ENCODE peak calls at places on chromosomes 11 and 22, in six cellular contexts. One of them, this sample, is unnamed.

GRCh38 chr11:92758216-92758615 is 211.2 kb upstream of the MTNR1B start:
- DNase-seq in IMR-90: no peak
- DNase-seq in GM12878: no peak
- DNase-seq in A549: no peak
- DNase-seq in K562: no peak
- DNase-seq in HepG2: no peak
- DNase-seq in this sample: no peak

GRCh38 chr11:64637346-64638016 is 46.5 kb downstream of the SLC22A12 start:
- DNase-seq in A549: no peak
- DNase-seq in GM12878: no peak
- DNase-seq in IMR-90: no peak
- DNase-seq in K562: no peak
- DNase-seq in HepG2: no peak
- DNase-seq in this sample: no peak

GRCh38 chr22:20229916-20230775 is 38.0 kb downstream of the RTN4R start:
- DNase-seq in GM12878: no peak
- DNase-seq in A549: no peak
- DNase-seq in IMR-90: no peak
- DNase-seq in HepG2: no peak
- DNase-seq in K562: no peak
- DNase-seq in this sample: no peak

GRCh38 chr22:23856721-23857605 is 712 bp upstream of the SLC2A11 start:
- DNase-seq in HepG2: peak; percentile 54
- DNase-seq in A549: peak; percentile 28
- DNase-seq in GM12878: no peak
- DNase-seq in IMR-90: peak; percentile 46
- DNase-seq in K562: no peak
- DNase-seq in this sample: no peak

GRCh38 chr11:120776683-120777010 is 247.3 kb upstream of the TBCEL start:
- DNase-seq in GM12878: no peak
- DNase-seq in IMR-90: no peak
- DNase-seq in K562: no peak
- DNase-seq in A549: no peak
- DNase-seq in HepG2: no peak
- DNase-seq in this sample: no peak

GRCh38 chr11:60971520-60971919 is at the start of gene CD6:
- DNase-seq in IMR-90: no peak
- DNase-seq in K562: no peak
- DNase-seq in HepG2: no peak
- DNase-seq in GM12878: no peak
- DNase-seq in A549: no peak
- DNase-seq in this sample: no peak

GRCh38 chr11:27088353-27088752 is 47.7 kb downstream of the BBOX1 start:
- DNase-seq in IMR-90: no peak
- DNase-seq in GM12878: no peak
- DNase-seq in A549: no peak
- DNase-seq in K562: no peak
- DNase-seq in HepG2: no peak
- DNase-seq in this sample: no peak

GRCh38 chr11:17683378-17684161 is 35.8 kb upstream of the MYOD1 start:
- DNase-seq in GM12878: no peak
- DNase-seq in HepG2: peak; percentile 42
- DNase-seq in A549: no peak
- DNase-seq in K562: no peak
- DNase-seq in IMR-90: peak; percentile 66
- DNase-seq in this sample: no peak

GRCh38 chr11:118592616-118593367 is 14.6 kb upstream of the PHLDB1 start:
- DNase-seq in GM12878: no peak
- DNase-seq in IMR-90: no peak
- DNase-seq in K562: no peak
- DNase-seq in A549: no peak
- DNase-seq in HepG2: no peak
- DNase-seq in this sample: no peak

GRCh38 chr11:46277313-46277622 is 194 bp upstream of the CREB3L1 start:
- DNase-seq in HepG2: no peak
- DNase-seq in GM12878: no peak
- DNase-seq in IMR-90: peak; percentile 62
- DNase-seq in A549: no peak
- DNase-seq in K562: no peak
- DNase-seq in this sample: peak; percentile 79

GRCh38 chr11:46278387-46279173 is 1.1 kb downstream of the CREB3L1 start:
- DNase-seq in K562: peak; percentile 84
- DNase-seq in A549: no peak
- DNase-seq in GM12878: no peak
- DNase-seq in IMR-90: peak; percentile 59
- DNase-seq in HepG2: no peak
- DNase-seq in this sample: peak; percentile 70

GRCh38 chr11:46277623-46278386 is at the start of gene CREB3L1:
- DNase-seq in A549: no peak
- DNase-seq in HepG2: no peak
- DNase-seq in K562: peak; percentile 82
- DNase-seq in GM12878: no peak
- DNase-seq in IMR-90: no peak
- DNase-seq in this sample: no peak

GRCh38 chr11:46273511-46274205 is 3.8 kb upstream of the CREB3L1 start:
- DNase-seq in GM12878: no peak
- DNase-seq in HepG2: peak; percentile 62
- DNase-seq in IMR-90: no peak
- DNase-seq in A549: no peak
- DNase-seq in K562: no peak
- DNase-seq in this sample: no peak

GRCh38 chr11:46275964-46276641 is 1.4 kb upstream of the CREB3L1 start:
- DNase-seq in K562: no peak
- DNase-seq in GM12878: no peak
- DNase-seq in IMR-90: no peak
- DNase-seq in HepG2: peak; percentile 46
- DNase-seq in A549: no peak
- DNase-seq in this sample: no peak
- TF ChIP-seq BHLHE40 in K562: no peak
- TF ChIP-seq BHLHE40 in GM12878: no peak
- TF ChIP-seq BHLHE40 in IMR-90: no peak
- TF ChIP-seq BHLHE40 in HepG2: peak; percentile 28
- TF ChIP-seq BHLHE40 in A549: no peak
- TF ChIP-seq BHLHE40 in this sample: no peak

GRCh38 chr11:95065336-95065735 is 1.4 kb upstream of the SRSF8 start:
- DNase-seq in K562: no peak
- DNase-seq in A549: no peak
- DNase-seq in GM12878: no peak
- DNase-seq in IMR-90: no peak
- DNase-seq in HepG2: no peak
- DNase-seq in this sample: no peak
- TF ChIP-seq BHLHE40 in K562: no peak
- TF ChIP-seq BHLHE40 in A549: no peak
- TF ChIP-seq BHLHE40 in GM12878: no peak
- TF ChIP-seq BHLHE40 in IMR-90: no peak
- TF ChIP-seq BHLHE40 in HepG2: no peak
- TF ChIP-seq BHLHE40 in this sample: no peak

GRCh38 chr22:21633481-21633880 is 921 bp downstream of the CCDC116 start:
- DNase-seq in GM12878: no peak
- DNase-seq in IMR-90: no peak
- DNase-seq in HepG2: no peak
- DNase-seq in K562: no peak
- DNase-seq in A549: no peak
- DNase-seq in this sample: no peak
- TF ChIP-seq BHLHE40 in GM12878: no peak
- TF ChIP-seq BHLHE40 in IMR-90: no peak
- TF ChIP-seq BHLHE40 in HepG2: no peak
- TF ChIP-seq BHLHE40 in K562: no peak
- TF ChIP-seq BHLHE40 in A549: no peak
- TF ChIP-seq BHLHE40 in this sample: no peak

GRCh38 chr11:68263444-68264035 is 8.2 kb downstream of the C11orf24 start:
- DNase-seq in GM12878: no peak
- DNase-seq in A549: no peak
- DNase-seq in IMR-90: no peak
- DNase-seq in HepG2: no peak
- DNase-seq in K562: no peak
- DNase-seq in this sample: no peak
- TF ChIP-seq BHLHE40 in GM12878: no peak
- TF ChIP-seq BHLHE40 in A549: no peak
- TF ChIP-seq BHLHE40 in IMR-90: no peak
- TF ChIP-seq BHLHE40 in HepG2: no peak
- TF ChIP-seq BHLHE40 in K562: no peak
- TF ChIP-seq BHLHE40 in this sample: no peak

DNA sequence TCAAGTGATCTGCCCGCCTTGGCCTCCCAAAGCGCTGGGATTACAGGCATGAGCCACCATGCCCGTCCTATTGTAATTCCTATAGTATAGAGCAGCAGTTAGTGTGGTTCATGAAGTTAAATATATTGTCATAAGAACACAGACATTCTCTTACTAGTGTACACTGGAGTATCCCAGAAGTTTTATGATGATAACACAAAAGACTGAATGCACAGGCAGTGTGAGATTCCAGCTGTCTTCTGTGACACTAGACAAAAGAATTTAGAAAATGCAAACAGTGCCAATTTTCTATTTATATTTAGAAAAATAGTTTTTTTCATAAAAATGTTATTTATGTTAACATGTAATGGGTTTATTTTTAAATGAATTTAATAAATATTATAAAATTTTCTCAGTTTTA is 39.4 kb upstream of the RBX1 start:
- DNase-seq in K562: no peak
- DNase-seq in HepG2: no peak
- DNase-seq in GM12878: no peak
- DNase-seq in A549: no peak
- DNase-seq in IMR-90: peak; percentile 50
- DNase-seq in this sample: no peak
- TF ChIP-seq BHLHE40 in K562: no peak
- TF ChIP-seq BHLHE40 in HepG2: no peak
- TF ChIP-seq BHLHE40 in GM12878: no peak
- TF ChIP-seq BHLHE40 in A549: no peak
- TF ChIP-seq BHLHE40 in IMR-90: no peak
- TF ChIP-seq BHLHE40 in this sample: no peak

DNA sequence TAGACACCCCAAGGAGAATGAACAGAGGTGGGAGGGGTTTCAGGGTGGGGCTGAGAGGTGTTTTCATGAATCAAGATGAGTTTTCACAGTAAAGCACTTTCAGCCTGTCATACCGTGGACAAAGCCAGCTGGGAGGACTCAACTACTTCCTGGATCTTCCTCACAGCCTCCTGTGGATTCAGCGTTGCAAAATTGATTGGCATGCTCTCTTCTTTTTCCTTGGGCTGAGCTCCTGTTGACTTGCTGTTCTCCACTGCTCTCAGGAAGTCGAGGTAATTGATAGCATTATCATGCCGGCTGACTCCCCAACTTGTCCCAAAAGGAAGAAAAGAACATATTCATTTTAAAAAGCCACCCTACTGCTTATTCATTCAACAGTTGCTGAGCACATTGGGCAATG is 168.5 kb downstream of the MPPED1 start:
- DNase-seq in IMR-90: no peak
- DNase-seq in K562: no peak
- DNase-seq in A549: no peak
- DNase-seq in HepG2: no peak
- DNase-seq in GM12878: no peak
- DNase-seq in this sample: no peak
- TF ChIP-seq BHLHE40 in IMR-90: no peak
- TF ChIP-seq BHLHE40 in K562: no peak
- TF ChIP-seq BHLHE40 in A549: no peak
- TF ChIP-seq BHLHE40 in HepG2: no peak
- TF ChIP-seq BHLHE40 in GM12878: no peak
- TF ChIP-seq BHLHE40 in this sample: no peak

GRCh38 chr11:128715691-128716153 is 21.9 kb downstream of the FLI1 start:
- DNase-seq in K562: no peak
- DNase-seq in A549: no peak
- DNase-seq in IMR-90: peak; percentile 40
- DNase-seq in HepG2: no peak
- DNase-seq in GM12878: no peak
- DNase-seq in this sample: no peak

GRCh38 chr11:128718064-128718463 is 24.2 kb downstream of the FLI1 start:
- DNase-seq in K562: no peak
- DNase-seq in IMR-90: no peak
- DNase-seq in A549: no peak
- DNase-seq in HepG2: no peak
- DNase-seq in GM12878: no peak
- DNase-seq in this sample: no peak

GRCh38 chr11:128716231-128716630 is 22.4 kb downstream of the FLI1 start:
- DNase-seq in A549: no peak
- DNase-seq in IMR-90: no peak
- DNase-seq in K562: no peak
- DNase-seq in HepG2: no peak
- DNase-seq in GM12878: no peak
- DNase-seq in this sample: no peak

GRCh38 chr11:128717581-128717980 is 23.7 kb downstream of the FLI1 start:
- DNase-seq in K562: no peak
- DNase-seq in GM12878: no peak
- DNase-seq in HepG2: no peak
- DNase-seq in A549: no peak
- DNase-seq in IMR-90: no peak
- DNase-seq in this sample: no peak

GRCh38 chr11:128716661-128717210 is 22.9 kb downstream of the FLI1 start:
- DNase-seq in GM12878: no peak
- DNase-seq in HepG2: no peak
- DNase-seq in K562: no peak
- DNase-seq in IMR-90: peak; percentile 62
- DNase-seq in A549: no peak
- DNase-seq in this sample: no peak
- TF ChIP-seq BHLHE40 in GM12878: no peak
- TF ChIP-seq BHLHE40 in HepG2: no peak
- TF ChIP-seq BHLHE40 in K562: no peak
- TF ChIP-seq BHLHE40 in IMR-90: no peak
- TF ChIP-seq BHLHE40 in A549: no peak
- TF ChIP-seq BHLHE40 in this sample: no peak

GRCh38 chr22:19132693-19133400 is 1.7 kb downstream of the TSSK2 start:
- DNase-seq in K562: no peak
- DNase-seq in A549: no peak
- DNase-seq in GM12878: no peak
- DNase-seq in HepG2: no peak
- DNase-seq in IMR-90: no peak
- DNase-seq in this sample: no peak
- TF ChIP-seq BHLHE40 in K562: no peak
- TF ChIP-seq BHLHE40 in A549: no peak
- TF ChIP-seq BHLHE40 in GM12878: no peak
- TF ChIP-seq BHLHE40 in HepG2: no peak
- TF ChIP-seq BHLHE40 in IMR-90: no peak
- TF ChIP-seq BHLHE40 in this sample: no peak

GRCh38 chr11:5808500-5809121 is at the start of gene OR52N2:
- DNase-seq in IMR-90: peak; percentile 65
- DNase-seq in A549: peak; percentile 20
- DNase-seq in HepG2: peak; percentile 63
- DNase-seq in K562: peak; percentile 31
- DNase-seq in GM12878: peak; percentile 53
- DNase-seq in this sample: peak; percentile 55
- TF ChIP-seq BHLHE40 in IMR-90: no peak
- TF ChIP-seq BHLHE40 in A549: no peak
- TF ChIP-seq BHLHE40 in HepG2: no peak
- TF ChIP-seq BHLHE40 in K562: no peak
- TF ChIP-seq BHLHE40 in GM12878: no peak
- TF ChIP-seq BHLHE40 in this sample: no peak